ENCODE peak calls at places on chromosomes 16 and 17, in seven cellular contexts. C is suprapubic skin; R is effector memory CD4-positive, alpha-beta T cell; D is left ventricle myocardium inferior; I is CD8-positive, alpha-beta T cell; V is pancreas; M is A549. E is an unnamed sample.

GRCh38 chr16:21603920-21604319 is 4.5 kb downstream of the METTL9 start:
- DNase-seq in C (no peak), R (no peak), D (no peak), I (no peak), V (no peak), M (no peak), E (no peak)

GRCh38 chr17:2962729-2963128 is 100.7 kb downstream of the OR1D5 start:
- DNase-seq in C (peak; percentile 72), R (no peak), D (no peak), I (no peak), V (no peak), M (no peak), E (no peak)

GRCh38 chr16:56691885-56692284 is 9.6 kb downstream of the MT1X start:
- DNase-seq in C (no peak), R (no peak), D (no peak), I (no peak), V (peak; percentile 66), M (peak; percentile 90), E (no peak)

GRCh38 chr17:2595200-2595599 is 1.7 kb downstream of the PAFAH1B1 start:
- DNase-seq in C (no peak), R (no peak), D (no peak), I (no peak), V (no peak), M (no peak), E (no peak)

GRCh38 chr16:87195190-87195589 is 122.0 kb downstream of the C16orf95 start:
- DNase-seq in C (no peak), R (no peak), D (no peak), I (no peak), V (no peak), M (no peak), E (no peak)

GRCh38 chr17:60577147-60577925 is 22.7 kb upstream of the PPM1D start:
- DNase-seq in C (no peak), R (no peak), D (no peak), I (no peak), V (no peak), M (no peak), E (no peak)

GRCh38 chr17:79978545-79978852 is 57.2 kb downstream of the TBC1D16 start:
- DNase-seq in C (peak; percentile 68), R (no peak), D (no peak), I (no peak), V (no peak), M (no peak), E (no peak)

GRCh38 chr17:13462161-13462560 is 139.6 kb downstream of the HS3ST3A1 start:
- DNase-seq in C (no peak), R (no peak), D (no peak), I (no peak), V (no peak), M (no peak), E (no peak)

GRCh38 chr17:71885662-71886061 is 235.2 kb upstream of the SOX9 start:
- DNase-seq in C (no peak), R (no peak), D (no peak), I (no peak), V (no peak), M (no peak), E (no peak)

GRCh38 chr16:89115216-89115949 is 21.7 kb downstream of the ACSF3 start:
- DNase-seq in C (no peak), R (peak; percentile 84), D (peak; percentile 71), I (peak; percentile 93), V (no peak), M (no peak), E (peak; percentile 73)

GRCh38 chr17:11330871-11331270 is 89.9 kb downstream of the SHISA6 start:
- DNase-seq in C (no peak), R (no peak), D (peak; percentile 18), I (no peak), V (no peak), M (no peak), E (no peak)

GRCh38 chr16:84520778-84521770 is 16.6 kb upstream of the MEAK7 start:
- DNase-seq in C (no peak), R (no peak), D (no peak), I (no peak), V (no peak), M (no peak), E (no peak)

GRCh38 chr17:45936610-45937009 is 42.3 kb downstream of the MAPT start:
- DNase-seq in C (no peak), R (no peak), D (no peak), I (no peak), V (no peak), M (no peak), E (no peak)

GRCh38 chr17:39576187-39576586 is 31.5 kb downstream of the NEUROD2 start:
- DNase-seq in C (no peak), R (no peak), D (no peak), I (no peak), V (no peak), M (peak; percentile 41), E (no peak)

GRCh38 chr17:77325826-77326581 is 185.2 kb downstream of the SEC14L1 start:
- DNase-seq in C (peak; percentile 77), R (no peak), D (no peak), I (no peak), V (peak; percentile 12), M (no peak), E (peak; percentile 35)
- H3K4me3 ChIP-seq in C (no peak overlapping the region), R (peak overlapping the region; percentile 7), D (no peak overlapping the region), I (peak overlapping the region; percentile 8), V (no peak overlapping the region), M (no peak overlapping the region), E (peak overlapping the region; percentile 28)

GRCh38 chr16:30953511-30954124 is 3.9 kb upstream of the SETD1A start:
- DNase-seq in C (no peak), R (no peak), D (no peak), I (peak; percentile 66), V (peak; percentile 53), M (peak; percentile 86), E (peak; percentile 51)
- H3K27ac ChIP-seq in C (no peak overlapping the region), R (no peak overlapping the region), D (peak overlapping the region; percentile 38), I (no peak overlapping the region), V (no peak overlapping the region), M (no peak overlapping the region), E (no peak overlapping the region)

GRCh38 chr17:5183410-5183793 is 8.3 kb downstream of the ZNF594 start:
- DNase-seq in C (no peak), R (no peak), D (no peak), I (no peak), V (no peak), M (no peak), E (no peak)
- H3K4me3 ChIP-seq in C (no peak overlapping the region), R (no peak overlapping the region), D (no peak overlapping the region), I (peak overlapping the region; percentile 1), V (no peak overlapping the region), M (no peak overlapping the region), E (no peak overlapping the region)

GRCh38 chr16:80375973-80376372 is 164.8 kb upstream of the DYNLRB2 start:
- DNase-seq in C (no peak), R (no peak), D (no peak), I (no peak), V (no peak), M (no peak), E (no peak)
- H3K27ac ChIP-seq in C (no peak overlapping the region), R (no peak overlapping the region), D (no peak overlapping the region), I (no peak overlapping the region), V (no peak overlapping the region), M (no peak overlapping the region), E (no peak overlapping the region)

DNA sequence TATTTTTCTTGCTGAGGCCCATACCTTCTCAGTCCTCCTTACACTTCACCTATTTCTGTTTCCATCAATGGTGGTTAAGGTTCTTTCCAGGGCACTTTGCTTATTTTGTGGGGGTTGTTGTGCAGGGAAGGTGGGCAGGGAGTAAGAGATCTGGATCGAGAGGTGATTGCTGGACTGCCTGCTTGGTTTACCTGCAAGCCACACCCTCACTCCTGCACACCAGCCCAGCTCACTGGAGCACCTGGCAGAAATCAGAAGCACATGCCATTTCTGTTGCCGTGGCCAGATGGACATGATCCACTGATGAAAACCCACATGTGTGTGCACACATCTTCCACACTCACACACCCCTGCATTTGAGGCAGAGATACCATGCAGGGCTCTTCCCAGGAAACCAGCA is 50.4 kb downstream of the ASIC2 start:
- DNase-seq in C (no peak), R (no peak), D (no peak), I (no peak), V (no peak), M (no peak), E (no peak)
- H3K4me3 ChIP-seq in C (no peak overlapping the region), R (no peak overlapping the region), D (no peak overlapping the region), I (no peak overlapping the region), V (no peak overlapping the region), M (no peak overlapping the region), E (no peak overlapping the region)

DNA sequence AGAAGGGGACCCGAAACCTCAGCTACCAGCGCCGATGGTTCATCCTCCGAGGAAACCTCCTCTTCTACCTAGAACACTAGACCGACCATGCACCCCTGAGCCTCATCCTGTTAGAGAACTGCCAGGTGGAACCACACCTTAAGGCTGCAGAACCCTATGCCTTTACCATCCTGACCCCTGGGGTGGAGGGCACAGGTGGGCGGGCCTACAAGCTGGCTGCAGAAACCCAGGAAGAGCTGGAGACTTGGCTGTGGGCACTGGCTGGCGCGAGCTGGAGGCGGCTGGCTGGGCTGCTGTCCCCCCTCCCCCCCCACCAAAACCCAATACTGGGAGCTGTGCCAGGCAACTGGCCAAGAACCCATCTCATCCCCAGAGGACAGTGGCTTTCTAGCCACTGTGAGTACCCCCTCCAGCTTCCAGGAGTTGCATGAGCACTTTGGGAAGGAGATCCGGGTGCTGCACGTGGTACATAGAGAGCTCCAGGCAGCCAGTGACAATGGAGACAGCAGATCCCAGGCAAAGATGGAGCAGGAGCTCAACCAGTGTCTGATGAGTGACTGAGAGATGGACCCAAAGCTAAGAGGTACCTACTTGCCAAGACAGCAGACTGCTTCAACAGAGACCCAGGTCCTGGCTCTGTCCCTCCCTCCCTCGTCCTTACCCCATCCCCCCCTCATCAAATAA is 1.4 kb upstream of the CD2BP2 start:
- DNase-seq in C (no peak), R (no peak), D (no peak), I (no peak), V (peak; percentile 31), M (no peak), E (no peak)
- H3K27ac ChIP-seq in C (peak overlapping the region; percentile 95), R (peak overlapping the region; percentile 88), D (peak overlapping the region; percentile 95), I (no peak overlapping the region), V (peak overlapping the region; percentile 96), M (peak overlapping the region; percentile 87), E (peak overlapping the region; percentile 92)

GRCh38 chr16:27945233-27945975 is 118.1 kb downstream of the GSG1L start:
- DNase-seq in C (no peak), R (no peak), D (no peak), I (no peak), V (no peak), M (no peak), E (no peak)

GRCh38 chr16:27947696-27948095 is 115.8 kb downstream of the GSG1L start:
- DNase-seq in C (no peak), R (no peak), D (no peak), I (no peak), V (no peak), M (no peak), E (no peak)

GRCh38 chr16:27943766-27944165 is 119.7 kb downstream of the GSG1L start:
- DNase-seq in C (no peak), R (no peak), D (no peak), I (no peak), V (no peak), M (no peak), E (no peak)
- H3K4me3 ChIP-seq in C (no peak overlapping the region), R (no peak overlapping the region), D (no peak overlapping the region), I (no peak overlapping the region), V (no peak overlapping the region), M (no peak overlapping the region), E (no peak overlapping the region)

DNA sequence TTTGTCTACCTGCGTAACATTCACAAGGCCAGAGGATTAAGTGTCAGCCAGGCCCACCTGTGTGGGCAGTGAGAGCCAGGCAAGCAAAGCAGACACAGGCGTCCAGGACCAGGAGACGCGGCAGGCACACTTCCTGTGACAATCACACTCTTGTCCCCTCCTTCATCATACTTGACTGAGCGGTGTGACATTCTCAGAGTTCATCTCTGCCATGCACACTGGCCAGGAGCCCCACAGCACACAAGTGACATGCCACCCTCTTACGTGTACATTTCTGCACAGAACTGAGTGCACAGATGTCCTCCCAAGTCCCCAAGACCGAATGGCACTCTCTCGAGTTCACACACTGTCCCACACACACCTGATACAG is 8.7 kb downstream of the PPP1R9B start:
- DNase-seq in C (no peak), R (no peak), D (no peak), I (no peak), V (no peak), M (no peak), E (no peak)
- H3K27ac ChIP-seq in C (no peak overlapping the region), R (peak overlapping the region; percentile 46), D (peak overlapping the region; percentile 74), I (no peak overlapping the region), V (no peak overlapping the region), M (no peak overlapping the region), E (peak overlapping the region; percentile 54)

E was measured in naive thymus-derived CD4-positive, alpha-beta T cell.